ENCODE peak calls at places on chromosomes 4 and X, in six cellular contexts. K is mesenchymal stem cell, V is IMR-90, X is trophoblast cell, A is mesendoderm, P is H1. N is an unnamed sample.

GRCh38 chr4:57102050-57102564 is 8.1 kb downstream of the IGFBP7 start:
- DNase-seq in K (peak; percentile 90), V (peak; percentile 88), X (no peak), A (no peak), P (no peak), N (no peak)

GRCh38 chr4:19300213-19300612 is 951.5 kb upstream of the SLIT2 start:
- DNase-seq in K (peak; percentile 27), V (peak; percentile 73), X (no peak), A (no peak), P (no peak), N (no peak)

GRCh38 chrX:68332156-68332823 is 101.0 kb downstream of the OPHN1 start:
- DNase-seq in K (no peak), V (no peak), X (no peak), A (no peak), P (no peak), N (no peak)

GRCh38 chr4:69718376-69719293 is 41.8 kb downstream of the SULT1B1 start:
- DNase-seq in K (peak; percentile 8), V (peak; percentile 19), X (no peak), A (no peak), P (no peak), N (no peak)

GRCh38 chr4:179867300-179867878 is 2375.8 kb upstream of the TENM3 start:
- DNase-seq in K (peak; percentile 64), V (peak; percentile 57), X (peak; percentile 78), A (peak; percentile 95), P (peak; percentile 79), N (peak; percentile 64)

GRCh38 chr4:162770761-162771490 is 395.8 kb downstream of the NAF1 start:
- DNase-seq in K (no peak), V (no peak), X (peak; percentile 2), A (peak; percentile 10), P (no peak), N (no peak)

GRCh38 chr4:53804719-53805118 is 213.4 kb upstream of the LNX1 start:
- DNase-seq in K (no peak), V (no peak), X (peak; percentile 50), A (peak; percentile 53), P (peak; percentile 7), N (no peak)

GRCh38 chr4:94561249-94562024 is 109.7 kb downstream of the PDLIM5 start:
- DNase-seq in K (peak; percentile 87), V (peak; percentile 87), X (peak; percentile 30), A (no peak), P (no peak), N (no peak)

GRCh38 chr4:145937990-145938611 is 522 bp downstream of the ZNF827 start:
- DNase-seq in K (peak; percentile 59), V (peak; percentile 27), X (peak; percentile 26), A (peak; percentile 92), P (no peak), N (peak; percentile 36)

GRCh38 chrX:110915120-110915519 is 119.5 kb upstream of the CHRDL1 start:
- DNase-seq in K (peak; percentile 9), V (peak; percentile 69), X (peak; percentile 48), A (no peak), P (no peak), N (no peak)

GRCh38 chrX:136061302-136061701 is 76.1 kb downstream of the SLC9A6 start:
- DNase-seq in K (no peak), V (no peak), X (no peak), A (no peak), P (no peak), N (no peak)

GRCh38 chr4:8493484-8493883 is 52.9 kb downstream of the TRMT44 start:
- DNase-seq in K (no peak), V (no peak), X (no peak), A (no peak), P (no peak), N (no peak)
- H4K8ac ChIP-seq in K (no peak overlapping the region), V (no peak overlapping the region), X (no peak overlapping the region), A (no peak overlapping the region), P (no peak overlapping the region), N (no peak overlapping the region)

DNA sequence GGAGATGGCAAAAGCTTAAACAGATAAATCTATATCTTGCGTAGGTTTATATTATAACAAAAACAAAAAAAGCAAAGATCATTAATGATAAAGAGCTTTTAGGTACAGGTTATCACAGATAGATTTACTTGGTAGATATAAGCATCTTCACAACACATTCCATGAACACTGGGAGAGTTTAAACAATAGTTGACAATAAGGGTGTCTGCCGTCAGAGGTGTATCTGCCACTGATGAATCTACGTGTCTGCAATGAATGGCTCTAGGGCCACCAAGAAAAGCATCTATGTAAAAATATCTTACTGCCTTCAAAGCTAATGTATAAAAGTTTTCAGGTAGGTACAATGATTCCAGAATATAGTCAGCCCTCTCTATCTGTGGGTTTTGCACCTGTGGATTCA is 43.7 kb downstream of the RASGEF1B start:
- DNase-seq in K (no peak), V (no peak), X (peak; percentile 76), A (no peak), P (no peak), N (no peak)
- H3K36me3 ChIP-seq in K (no peaks in the 10 kb centered on the region), V (peaks cover 3% of the 10 kb centered on the region), X (no peaks in the 10 kb centered on the region), A (peaks cover 1% of the 10 kb centered on the region), P (no peaks in the 10 kb centered on the region), N (no peaks in the 10 kb centered on the region)

DNA sequence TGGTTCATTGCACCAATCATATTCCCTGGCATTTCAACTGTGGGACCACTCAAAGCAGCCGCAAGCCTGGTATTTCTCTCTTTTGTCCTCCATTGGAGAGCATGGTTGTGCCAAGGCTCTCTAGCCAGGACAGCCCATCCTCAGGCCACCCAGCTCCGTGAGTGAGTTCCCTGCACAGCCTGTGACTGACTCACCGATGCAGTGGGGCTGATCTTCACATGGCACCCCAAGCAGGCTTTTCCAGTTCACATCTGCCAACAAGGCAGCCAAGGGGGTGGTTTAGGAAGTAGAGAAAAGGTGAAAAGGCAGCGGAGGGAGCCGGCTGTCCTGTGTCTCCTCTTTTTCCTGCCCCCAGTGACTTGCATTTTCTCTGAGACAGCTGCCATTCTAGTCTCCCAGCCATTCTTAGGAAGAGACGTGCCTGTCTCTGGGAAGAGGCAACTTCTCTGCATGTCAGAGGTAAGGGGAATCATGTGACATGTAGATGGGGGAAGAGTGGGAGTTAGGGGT is 69.2 kb downstream of the MID1IP1 start:
- DNase-seq in K (no peak), V (peak; percentile 3), X (peak; percentile 71), A (peak; percentile 55), P (no peak), N (no peak)
- H4K8ac ChIP-seq in K (no peak overlapping the region), V (no peak overlapping the region), X (peak overlapping the region; percentile 8), A (no peak overlapping the region), P (no peak overlapping the region), N (no peak overlapping the region)

GRCh38 chrX:151169783-151170182 is 6.6 kb upstream of the GPR50 start:
- DNase-seq in K (no peak), V (no peak), X (no peak), A (peak; percentile 73), P (no peak), N (no peak)
- H3K36me3 ChIP-seq in K (no peaks in the 10 kb centered on the region), V (no peaks in the 10 kb centered on the region), X (no peaks in the 10 kb centered on the region), A (no peaks in the 10 kb centered on the region), P (no peaks in the 10 kb centered on the region), N (no peaks in the 10 kb centered on the region)

DNA sequence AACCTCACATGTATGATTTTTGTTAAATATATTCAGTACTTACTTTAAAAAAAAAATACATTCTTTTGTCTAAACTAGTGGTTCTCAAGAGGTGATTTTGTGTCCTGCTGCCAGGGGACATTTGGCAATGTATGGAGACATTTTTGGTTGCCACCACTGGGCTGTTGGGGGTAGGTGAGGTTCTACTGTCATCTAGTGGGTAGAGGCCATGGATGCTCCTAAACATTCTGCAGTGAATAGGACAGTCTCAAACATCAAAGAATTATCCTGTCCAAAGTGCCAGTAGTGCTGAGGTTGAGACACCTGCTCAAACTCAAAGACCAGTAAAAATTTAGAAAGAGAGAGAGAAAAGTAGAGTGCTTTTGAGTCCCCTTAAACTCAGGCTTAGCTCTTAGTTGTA is 32.9 kb upstream of the PGM2 start:
- DNase-seq in K (peak; percentile 30), V (peak; percentile 7), X (peak; percentile 53), A (peak; percentile 37), P (no peak), N (no peak)
- H4K8ac ChIP-seq in K (no peak overlapping the region), V (no peak overlapping the region), X (no peak overlapping the region), A (no peak overlapping the region), P (no peak overlapping the region), N (no peak overlapping the region)

GRCh38 chr4:108054025-108054424 is 64.3 kb downstream of the HADH start:
- DNase-seq in K (no peak), V (no peak), X (peak; percentile 79), A (no peak), P (no peak), N (no peak)
- H3K36me3 ChIP-seq in K (no peaks in the 10 kb centered on the region), V (no peaks in the 10 kb centered on the region), X (peaks cover 3% of the 10 kb centered on the region), A (no peaks in the 10 kb centered on the region), P (no peaks in the 10 kb centered on the region), N (peaks cover 4% of the 10 kb centered on the region)

GRCh38 chr4:48906283-48907173 is at the start of gene OCIAD2:
- DNase-seq in K (peak; percentile 48), V (no peak), X (no peak), A (peak; percentile 90), P (peak; percentile 59), N (peak; percentile 48)
- H4K8ac ChIP-seq in K (peak within 1 kb of the TSS; percentile 45), V (peak within 1 kb of the TSS; percentile 75), X (peak within 1 kb of the TSS; percentile 77), A (peak within 1 kb of the TSS; percentile 31), P (peak within 1 kb of the TSS; percentile 83), N (peak within 1 kb of the TSS; percentile 43)

GRCh38 chrX:16842684-16843083 is 27.5 kb downstream of the RBBP7 start:
- DNase-seq in K (no peak), V (no peak), X (no peak), A (no peak), P (no peak), N (no peak)

GRCh38 chrX:16843208-16843909 is 26.8 kb downstream of the RBBP7 start:
- DNase-seq in K (no peak), V (no peak), X (no peak), A (no peak), P (no peak), N (no peak)

GRCh38 chrX:16848541-16848940 is 21.6 kb downstream of the RBBP7 start:
- DNase-seq in K (no peak), V (no peak), X (peak; percentile 23), A (no peak), P (no peak), N (no peak)

GRCh38 chrX:16839852-16840460 is 30.2 kb downstream of the RBBP7 start:
- DNase-seq in K (peak; percentile 76), V (peak; percentile 85), X (peak; percentile 66), A (peak; percentile 80), P (no peak), N (no peak)

DNA sequence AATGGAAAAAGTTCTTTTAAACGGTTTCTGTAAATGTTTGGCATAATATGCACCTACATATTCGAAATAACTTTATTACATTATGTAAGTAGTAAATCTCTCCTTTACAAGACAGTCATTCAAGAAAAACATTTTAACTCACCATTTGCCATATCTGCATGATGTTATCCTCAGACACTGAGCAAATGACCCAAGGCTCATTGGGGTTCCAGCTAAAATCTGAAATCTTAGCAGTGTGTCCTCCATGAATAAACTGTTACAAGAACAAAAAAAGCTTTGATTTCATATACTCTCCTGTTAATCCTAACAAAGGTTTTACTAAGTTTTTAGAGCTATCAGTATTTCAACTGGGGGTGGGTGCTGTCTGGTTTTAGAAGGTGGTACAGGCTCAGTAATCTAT is 24.5 kb downstream of the RBBP7 start:
- DNase-seq in K (no peak), V (no peak), X (no peak), A (no peak), P (no peak), N (no peak)
- H3K36me3 ChIP-seq in K (peaks cover 81% of the 10 kb centered on the region), V (peaks cover 21% of the 10 kb centered on the region), X (peaks cover 21% of the 10 kb centered on the region), A (peaks cover 2% of the 10 kb centered on the region), P (peaks cover 15% of the 10 kb centered on the region), N (peaks cover 97% of the 10 kb centered on the region)

N was measured in neuronal stem cell.